ENCODE peak calls at places on chromosomes 5 and 9, in eight cellular contexts. Y is heart left ventricle, U is adrenal gland, Q is PC-3, O is MM.1S, S is GM23248, Z is mucosa of descending colon, B is Peyer's patch. T is an unnamed sample. For H3K9me3 and H3K36me3, the result is how much of the 10 kb centered on the place peaks cover.

GRCh38 chr5:94613583-94613982 is 4.8 kb downstream of the KIAA0825 start:
- DNase-seq in Y (no peak), U (no peak), Q (peak), O (peak), S (peak), Z (no peak), B (no peak), T (no peak)

GRCh38 chr9:113620377-113621161 is 157.0 kb downstream of the RGS3 start:
- DNase-seq in Y (peak), U (peak), Q (peak), O (no peak), S (peak), Z (peak), B (no peak), T (peak)

GRCh38 chr9:132160802-132161742 is 786 bp upstream of the NTNG2 start:
- DNase-seq in Y (peak), U (peak), Q (peak), O (peak), S (peak), Z (peak), B (peak), T (no peak)

GRCh38 chr5:36373527-36374086 is 71.9 kb upstream of the RANBP3L start:
- DNase-seq in Y (peak), U (peak), Q (peak), O (no peak), S (peak), Z (no peak), B (no peak), T (peak)

GRCh38 chr5:94508421-94509148 is 109.8 kb downstream of the KIAA0825 start:
- DNase-seq in Y (no peak), U (no peak), Q (no peak), O (no peak), S (peak), Z (no peak), B (no peak), T (no peak)

GRCh38 chr5:67773439-67773988 is 442.0 kb upstream of the PIK3R1 start:
- DNase-seq in Y (peak), U (no peak), Q (no peak), O (no peak), S (peak), Z (peak), B (no peak), T (peak)

GRCh38 chr5:29402270-29402669 is 1791.2 kb upstream of the CDH6 start:
- DNase-seq in Y (no peak), U (no peak), Q (no peak), O (no peak), S (no peak), Z (no peak), B (no peak), T (no peak)

GRCh38 chr5:139566611-139567010 is 5.5 kb downstream of the UBE2D2 start:
- DNase-seq in Y (no peak), U (no peak), Q (no peak), O (no peak), S (peak), Z (no peak), B (no peak), T (no peak)

GRCh38 chr9:99162759-99163364 is 57.9 kb downstream of the TGFBR1 start:
- DNase-seq in Y (no peak), U (no peak), Q (peak), O (peak), S (peak), Z (no peak), B (no peak), T (no peak)

GRCh38 chr5:151222054-151222768 is 1.7 kb downstream of the CCDC69 start:
- DNase-seq in Y (no peak), U (no peak), Q (no peak), O (no peak), S (no peak), Z (no peak), B (no peak), T (no peak)

GRCh38 chr9:93346240-93347112 is 105.0 kb upstream of the FAM120A start:
- DNase-seq in Y (no peak), U (no peak), Q (no peak), O (no peak), S (peak), Z (peak), B (no peak), T (peak)

GRCh38 chr5:121949885-121950284 is 11.9 kb upstream of the SRFBP1 start:
- DNase-seq in Y (peak), U (peak), Q (peak), O (peak), S (peak), Z (no peak), B (no peak), T (no peak)

GRCh38 chr9:119974026-119974425 is 604.8 kb upstream of the BRINP1 start:
- DNase-seq in Y (no peak), U (no peak), Q (no peak), O (no peak), S (peak), Z (no peak), B (no peak), T (peak)

GRCh38 chr5:141419074-141419880 is 1.6 kb upstream of the PCDHGA11 start:
- DNase-seq in Y (no peak), U (no peak), Q (no peak), O (no peak), S (no peak), Z (no peak), B (no peak), T (no peak)

GRCh38 chr5:141420855-141421488 is at the start of gene PCDHGA11:
- DNase-seq in Y (no peak), U (no peak), Q (no peak), O (peak), S (peak), Z (no peak), B (peak), T (no peak)

GRCh38 chr5:141422742-141423291 is 2.0 kb downstream of the PCDHGA11 start:
- DNase-seq in Y (no peak), U (no peak), Q (no peak), O (no peak), S (no peak), Z (no peak), B (no peak), T (no peak)

GRCh38 chr5:141421489-141421855 is 621 bp downstream of the PCDHGA11 start:
- DNase-seq in Y (no peak), U (no peak), Q (no peak), O (no peak), S (peak), Z (no peak), B (no peak), T (no peak)
- H3K9me3 ChIP-seq in Y (under half), U (half or more), Q (under half), O (under half), S (under half), Z (half or more), B (half or more), T (under half)

DNA sequence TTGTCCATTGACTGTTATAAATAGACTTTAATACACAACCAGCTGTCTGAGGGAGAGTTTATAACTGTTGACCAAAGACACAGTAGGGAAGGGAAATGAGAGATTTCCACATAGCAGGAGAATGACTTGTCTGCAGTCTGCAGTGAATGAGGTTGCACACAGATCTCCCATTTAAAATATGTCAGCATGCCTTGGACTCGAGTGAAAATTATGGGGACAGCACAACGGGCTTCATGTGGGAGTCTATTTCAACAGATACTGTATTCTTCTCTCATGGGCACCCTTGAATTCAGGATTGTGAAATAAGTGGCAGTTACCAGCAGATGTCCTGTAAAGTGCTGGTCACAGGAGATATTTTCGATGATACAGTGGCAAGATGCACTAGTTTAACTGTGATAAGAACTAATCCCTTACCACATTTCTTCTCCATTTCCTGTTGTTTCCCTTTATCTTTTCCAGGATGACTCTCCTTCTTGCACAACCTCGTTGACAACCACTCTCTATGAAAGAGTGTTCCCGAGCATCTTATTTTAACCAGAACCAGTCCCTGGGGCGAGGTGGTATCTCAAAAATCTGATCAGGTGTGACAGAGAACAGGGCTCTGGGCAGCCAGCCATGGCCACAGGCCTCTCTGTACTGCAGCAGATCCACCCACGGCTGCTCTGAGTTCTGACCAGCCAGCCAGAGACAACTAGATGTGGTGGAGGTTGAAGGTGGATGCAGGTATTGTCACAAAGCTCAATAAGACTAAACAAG is 51.5 kb upstream of the MAP3K1 start:
- DNase-seq in Y (no peak), U (peak), Q (peak), O (no peak), S (peak), Z (no peak), B (peak), T (no peak)
- H3K4me3 ChIP-seq in Y (no peak), U (no peak), Q (no peak), O (no peak), S (no peak), Z (no peak), B (no peak), T (no peak)

GRCh38 chr5:14365831-14366435 is 215.7 kb upstream of the OTULINL start:
- DNase-seq in Y (no peak), U (no peak), Q (peak), O (no peak), S (no peak), Z (no peak), B (no peak), T (no peak)
- H3K36me3 ChIP-seq in Y (half or more), U (half or more), Q (half or more), O (under half), S (half or more), Z (under half), B (under half), T (half or more)

GRCh38 chr5:141399555-141400258 is 2.0 kb downstream of the PCDHGB5 start:
- DNase-seq in Y (no peak), U (no peak), Q (no peak), O (no peak), S (no peak), Z (no peak), B (no peak), T (no peak)
- H3K9me3 ChIP-seq in Y (under half), U (under half), Q (under half), O (under half), S (under half), Z (half or more), B (half or more), T (under half)

GRCh38 chr5:76548525-76549229 is 74.5 kb downstream of the F2RL2 start:
- DNase-seq in Y (no peak), U (no peak), Q (no peak), O (no peak), S (no peak), Z (no peak), B (no peak), T (no peak)

GRCh38 chr5:76545184-76545583 is 78.0 kb downstream of the F2RL2 start:
- DNase-seq in Y (no peak), U (no peak), Q (no peak), O (no peak), S (no peak), Z (no peak), B (no peak), T (no peak)

GRCh38 chr5:76547242-76547890 is 75.8 kb downstream of the F2RL2 start:
- DNase-seq in Y (no peak), U (no peak), Q (no peak), O (peak), S (peak), Z (no peak), B (peak), T (no peak)

GRCh38 chr5:76546497-76547102 is 76.6 kb downstream of the F2RL2 start:
- DNase-seq in Y (no peak), U (no peak), Q (no peak), O (peak), S (no peak), Z (no peak), B (no peak), T (no peak)

GRCh38 chr5:76547891-76548524 is 75.2 kb downstream of the F2RL2 start:
- DNase-seq in Y (no peak), U (no peak), Q (no peak), O (peak), S (no peak), Z (no peak), B (no peak), T (no peak)
- H3K4me3 ChIP-seq in Y (no peak), U (no peak), Q (no peak), O (peak), S (no peak), Z (no peak), B (no peak), T (no peak)

GRCh38 chr9:14158136-14158781 is 155.7 kb downstream of the NFIB start:
- DNase-seq in Y (no peak), U (no peak), Q (peak), O (no peak), S (no peak), Z (no peak), B (no peak), T (no peak)
- H3K36me3 ChIP-seq in Y (under half), U (under half), Q (under half), O (under half), S (under half), Z (under half), B (under half), T (under half)

DNA sequence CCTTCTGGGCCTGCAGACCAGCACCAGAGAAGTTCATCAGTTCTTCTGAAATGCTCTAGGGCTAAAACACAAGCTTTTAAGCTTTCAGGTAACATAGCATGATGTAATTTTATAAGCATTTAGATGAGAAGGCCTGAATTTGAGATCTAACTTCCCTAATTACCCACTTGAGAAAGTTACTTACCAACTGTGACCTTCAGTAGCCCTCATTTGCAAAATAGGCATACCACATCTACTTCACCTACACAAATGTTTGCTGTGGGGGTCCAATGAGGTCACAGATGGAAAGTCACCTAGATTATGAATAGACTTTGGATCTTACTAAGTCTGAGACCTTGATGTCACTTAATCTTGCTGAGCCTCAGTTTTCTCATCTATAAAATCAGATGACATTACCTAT is 36.5 kb downstream of the FBXO10 start:
- DNase-seq in Y (no peak), U (no peak), Q (no peak), O (no peak), S (no peak), Z (no peak), B (no peak), T (no peak)
- H3K9me3 ChIP-seq in Y (under half), U (under half), Q (under half), O (under half), S (under half), Z (under half), B (under half), T (under half)

GRCh38 chr5:180816608-180817534 is 14.3 kb upstream of the MGAT1 start:
- DNase-seq in Y (peak), U (peak), Q (no peak), O (peak), S (no peak), Z (no peak), B (peak), T (no peak)

GRCh38 chr5:180817847-180818246 is 15.2 kb upstream of the MGAT1 start:
- DNase-seq in Y (no peak), U (peak), Q (no peak), O (no peak), S (no peak), Z (no peak), B (peak), T (no peak)

GRCh38 chr5:180813418-180813817 is 10.8 kb upstream of the MGAT1 start:
- DNase-seq in Y (no peak), U (peak), Q (peak), O (peak), S (no peak), Z (no peak), B (no peak), T (no peak)

GRCh38 chr5:180818275-180818674 is 15.7 kb upstream of the MGAT1 start:
- DNase-seq in Y (no peak), U (peak), Q (no peak), O (no peak), S (no peak), Z (no peak), B (no peak), T (no peak)

DNA sequence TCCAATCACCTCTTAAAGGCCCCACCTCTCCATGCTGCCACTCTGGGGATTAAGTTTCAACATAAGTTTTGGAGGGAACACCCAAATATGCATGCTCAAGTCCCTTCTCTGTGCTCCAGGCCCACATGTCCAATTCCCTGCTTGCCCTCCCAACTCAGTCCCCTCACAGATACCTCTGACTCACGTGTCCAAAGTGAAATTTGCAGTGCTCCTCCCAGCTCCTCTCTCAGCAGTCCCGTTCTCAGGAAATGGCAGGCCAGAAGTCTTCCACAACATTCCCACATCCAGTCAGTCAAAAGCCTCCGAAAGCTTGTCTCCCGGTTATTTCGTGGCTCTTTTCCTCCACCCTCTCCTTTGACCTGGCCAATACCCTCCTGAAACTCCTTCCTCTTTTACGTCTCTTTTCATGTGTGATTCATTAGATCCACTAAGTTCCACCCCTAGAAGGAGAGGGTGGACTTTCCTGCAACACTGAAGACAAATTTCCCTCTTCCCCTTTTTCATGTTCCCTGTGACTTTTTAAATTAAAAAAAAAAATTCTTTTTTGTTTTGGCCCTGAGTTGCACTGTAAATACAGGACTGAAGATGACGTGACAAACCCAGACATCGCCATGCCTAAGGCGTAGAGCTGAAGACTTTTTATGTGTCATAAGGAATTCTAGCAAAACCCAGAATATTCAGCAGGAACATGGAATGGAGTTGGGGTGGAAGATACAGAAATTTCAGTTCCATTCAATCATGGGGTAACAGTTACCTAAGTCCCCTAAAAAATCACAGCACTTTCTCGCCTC is 12.8 kb upstream of the MGAT1 start:
- DNase-seq in Y (no peak), U (peak), Q (no peak), O (no peak), S (no peak), Z (no peak), B (peak), T (no peak)
- H3K4me3 ChIP-seq in Y (peak), U (no peak), Q (no peak), O (no peak), S (no peak), Z (no peak), B (peak), T (no peak)

T was measured in MG63.